ENCODE peak calls at places on chromosomes 7 and 10, in five cellular contexts. H, N, V, L and X are unnamed samples.

GRCh38 chr7:128737867-128738390 is 1.2 kb upstream of the CALU start:
- DNase-seq in V (peak), H (no peak), N (no peak), L (no peak), X (no peak)

GRCh38 chr10:24541239-24541753 is 182.4 kb downstream of the ARHGAP21 start:
- DNase-seq in N (no peak), H (no peak), L (no peak), V (no peak), X (no peak)

GRCh38 chr7:115410427-115410805 is 488.5 kb downstream of the MDFIC start:
- DNase-seq in H (no peak), V (peak), N (no peak), L (no peak), X (no peak)

GRCh38 chr10:16466001-16466400 is 29.2 kb downstream of the PTER start:
- DNase-seq in H (no peak), L (no peak), V (no peak), N (no peak), X (no peak)

GRCh38 chr7:150322833-150323681 is at the start of the genes ACTR3C and LRRC61:
- DNase-seq in V (no peak), N (no peak), H (peak), L (peak), X (peak)

GRCh38 chr10:122560279-122560804 is at the start of gene DMBT1:
- DNase-seq in L (no peak), N (no peak), H (peak), V (no peak), X (no peak)

GRCh38 chr7:47672267-47672920 is 90.5 kb upstream of the TNS3 start:
- DNase-seq in L (no peak), N (no peak), H (no peak), V (no peak), X (no peak)

GRCh38 chr10:11243425-11244222 is 226.0 kb downstream of the CELF2 start:
- DNase-seq in H (no peak), V (peak), L (no peak), N (no peak), X (no peak)

GRCh38 chr10:15451137-15452094 is 80.3 kb upstream of the FAM171A1 start:
- DNase-seq in H (no peak), N (no peak), V (no peak), L (no peak), X (no peak)

GRCh38 chr7:117157121-117157870 is 165.6 kb downstream of the WNT2 start:
- DNase-seq in V (peak), L (no peak), N (peak), H (peak), X (peak)

GRCh38 chr10:91705948-91706670 is 73.2 kb upstream of the PPP1R3C start:
- DNase-seq in N (no peak), L (no peak), H (no peak), V (no peak), X (no peak)

GRCh38 chr7:124667312-124667711 is 98.3 kb downstream of the GPR37 start:
- DNase-seq in H (no peak), N (no peak), L (no peak), V (no peak), X (no peak)

GRCh38 chr7:100413889-100414288 is 14.6 kb downstream of the ZCWPW1 start:
- DNase-seq in N (no peak), H (no peak), L (no peak), V (no peak), X (no peak)

GRCh38 chr7:137245890-137246289 is 97.6 kb downstream of the PTN start:
- DNase-seq in V (peak), H (no peak), L (no peak), N (no peak), X (no peak)

GRCh38 chr10:21247592-21247991 is 277.9 kb downstream of the SKIDA1 start:
- DNase-seq in L (no peak), N (no peak), H (no peak), V (no peak), X (no peak)

GRCh38 chr7:116271980-116272886 is 61.9 kb downstream of the TES start:
- DNase-seq in L (no peak), V (peak), H (peak), N (peak), X (no peak)

GRCh38 chr10:124063736-124064135 is 29.7 kb downstream of the CHST15 start:
- DNase-seq in N (no peak), V (peak), L (no peak), H (peak), X (no peak)

GRCh38 chr10:42593284-42593683 is 45.1 kb downstream of the ZNF33B start:
- DNase-seq in H (no peak), L (no peak), V (peak), N (no peak), X (no peak)

GRCh38 chr7:17275749-17276671 is 22.4 kb upstream of the AHR start:
- DNase-seq in H (no peak), N (no peak), V (peak), L (no peak), X (no peak)

GRCh38 chr10:16260388-16260787 is 176.4 kb upstream of the PTER start:
- DNase-seq in L (no peak), V (no peak), H (no peak), N (no peak), X (no peak)